ENCODE peak calls at places on chromosome 6, in five cellular contexts. One of them, this sample, is unnamed.
A peak's percentile ranks its signal among the peaks of the same experiment; 100 is the strongest.

GRCh38 chr6:6883011-6883410 is 224.8 kb upstream of the RREB1 start:
- ATAC-seq in HepG2: no peak
- ATAC-seq in GM12878: no peak
- ATAC-seq in upper lobe of left lung: no peak
- ATAC-seq in K562: no peak
- ATAC-seq in this sample: no peak

GRCh38 chr6:36603222-36604089 is 9.3 kb downstream of the SRSF3 start:
- ATAC-seq in HepG2: no peak
- ATAC-seq in K562: peak; percentile 4
- ATAC-seq in upper lobe of left lung: no peak
- ATAC-seq in GM12878: no peak
- ATAC-seq in this sample: no peak

GRCh38 chr6:31586013-31586412 is at the start of gene LST1:
- ATAC-seq in HepG2: no peak
- ATAC-seq in K562: no peak
- ATAC-seq in upper lobe of left lung: peak; percentile 48
- ATAC-seq in GM12878: no peak
- ATAC-seq in this sample: peak; percentile 17

GRCh38 chr6:169155481-169155880 is 98.2 kb downstream of the THBS2 start:
- ATAC-seq in K562: no peak
- ATAC-seq in GM12878: no peak
- ATAC-seq in HepG2: no peak
- ATAC-seq in upper lobe of left lung: no peak
- ATAC-seq in this sample: no peak

GRCh38 chr6:35181313-35181932 is 32.3 kb upstream of the SCUBE3 start:
- ATAC-seq in upper lobe of left lung: peak; percentile 58
- ATAC-seq in GM12878: no peak
- ATAC-seq in HepG2: no peak
- ATAC-seq in K562: no peak
- ATAC-seq in this sample: peak; percentile 31

GRCh38 chr6:37860226-37860839 is 40.8 kb downstream of the ZFAND3 start:
- ATAC-seq in K562: peak; percentile 79
- ATAC-seq in HepG2: peak; percentile 35
- ATAC-seq in GM12878: peak; percentile 34
- ATAC-seq in upper lobe of left lung: no peak
- ATAC-seq in this sample: no peak

GRCh38 chr6:34205466-34205865 is 31.2 kb upstream of the HMGA1 start:
- ATAC-seq in GM12878: no peak
- ATAC-seq in upper lobe of left lung: no peak
- ATAC-seq in HepG2: no peak
- ATAC-seq in K562: no peak
- ATAC-seq in this sample: no peak

GRCh38 chr6:133548409-133548808 is 307.3 kb downstream of the EYA4 start:
- ATAC-seq in K562: no peak
- ATAC-seq in HepG2: no peak
- ATAC-seq in GM12878: no peak
- ATAC-seq in upper lobe of left lung: peak; percentile 73
- ATAC-seq in this sample: peak; percentile 59

GRCh38 chr6:143457563-143458359 is 7.2 kb downstream of the PEX3 start:
- ATAC-seq in GM12878: peak; percentile 38
- ATAC-seq in upper lobe of left lung: peak; percentile 49
- ATAC-seq in HepG2: peak; percentile 57
- ATAC-seq in K562: no peak
- ATAC-seq in this sample: no peak

GRCh38 chr6:118724211-118724610 is 72.8 kb upstream of the CEP85L start:
- ATAC-seq in GM12878: peak; percentile 88
- ATAC-seq in K562: peak; percentile 54
- ATAC-seq in HepG2: no peak
- ATAC-seq in upper lobe of left lung: no peak
- ATAC-seq in this sample: no peak

GRCh38 chr6:84227044-84227433 is 404 bp downstream of the CEP162 start:
- ATAC-seq in K562: peak; percentile 24
- ATAC-seq in GM12878: peak; percentile 34
- ATAC-seq in HepG2: no peak
- ATAC-seq in upper lobe of left lung: no peak
- ATAC-seq in this sample: peak; percentile 4

GRCh38 chr6:17280138-17280537 is 1.0 kb upstream of the RBM24 start:
- ATAC-seq in HepG2: no peak
- ATAC-seq in upper lobe of left lung: no peak
- ATAC-seq in GM12878: no peak
- ATAC-seq in K562: no peak
- ATAC-seq in this sample: no peak

GRCh38 chr6:125989631-125990030 is 3.3 kb downstream of the TRMT11 start:
- ATAC-seq in K562: no peak
- ATAC-seq in upper lobe of left lung: no peak
- ATAC-seq in HepG2: peak; percentile 41
- ATAC-seq in GM12878: no peak
- ATAC-seq in this sample: no peak

GRCh38 chr6:52027699-52028098 is 59.7 kb downstream of the PKHD1 start:
- ATAC-seq in GM12878: no peak
- ATAC-seq in upper lobe of left lung: no peak
- ATAC-seq in K562: no peak
- ATAC-seq in HepG2: no peak
- ATAC-seq in this sample: no peak

GRCh38 chr6:41942045-41942851 is 640 bp upstream of the CCND3 start:
- ATAC-seq in GM12878: no peak
- ATAC-seq in K562: peak; percentile 0
- ATAC-seq in HepG2: no peak
- ATAC-seq in upper lobe of left lung: peak; percentile 2
- ATAC-seq in this sample: peak; percentile 31

GRCh38 chr6:41940759-41941279 is 789 bp downstream of the CCND3 start:
- ATAC-seq in upper lobe of left lung: peak; percentile 6
- ATAC-seq in GM12878: peak; percentile 29
- ATAC-seq in K562: peak; percentile 26
- ATAC-seq in HepG2: peak; percentile 17
- ATAC-seq in this sample: peak; percentile 9

GRCh38 chr6:41939848-41940758 is 1.5 kb downstream of the CCND3 start:
- ATAC-seq in GM12878: no peak
- ATAC-seq in K562: peak; percentile 33
- ATAC-seq in HepG2: no peak
- ATAC-seq in upper lobe of left lung: peak; percentile 17
- ATAC-seq in this sample: no peak

GRCh38 chr6:41939091-41939847 is 2.3 kb downstream of the CCND3 start:
- ATAC-seq in K562: peak; percentile 58
- ATAC-seq in HepG2: no peak
- ATAC-seq in upper lobe of left lung: peak; percentile 13
- ATAC-seq in GM12878: no peak
- ATAC-seq in this sample: no peak

DNA sequence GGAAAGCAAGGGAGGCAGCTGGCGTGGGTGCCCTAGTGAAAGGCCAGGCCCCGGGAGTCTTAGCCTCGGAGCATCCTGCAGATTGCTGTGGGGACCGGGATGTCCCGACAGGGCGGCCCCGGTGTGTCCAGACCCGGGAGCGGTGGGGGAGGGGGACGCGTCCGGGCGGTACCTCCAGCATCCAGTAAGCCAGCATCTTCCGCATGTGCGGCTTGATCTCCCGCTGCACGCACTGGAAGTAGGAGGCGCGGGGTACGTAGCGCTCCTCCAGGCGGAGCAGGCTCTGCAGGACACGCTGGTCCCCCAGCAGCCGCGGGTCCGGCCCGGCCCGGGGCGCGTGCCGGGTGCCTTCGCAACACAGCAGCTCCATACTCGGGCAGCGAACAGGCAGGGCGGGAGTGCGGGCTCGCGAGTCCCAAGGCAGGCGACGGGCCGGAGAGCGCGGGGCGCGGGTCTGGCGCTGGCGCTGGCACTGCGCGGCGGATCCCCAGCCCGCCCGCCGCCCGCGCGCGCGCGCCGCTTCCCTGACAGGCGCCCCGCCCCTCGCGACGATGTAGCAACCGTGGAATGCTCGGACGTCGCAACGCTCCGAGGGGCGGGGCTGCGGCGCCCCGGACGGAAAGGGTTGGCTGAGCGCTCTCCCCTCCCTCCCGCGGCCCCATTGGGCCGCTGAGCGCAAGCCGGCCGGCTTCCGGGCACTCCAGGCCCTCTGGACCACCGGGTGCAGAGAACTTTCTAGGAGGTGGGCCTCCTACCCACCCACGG is at the start of gene CCND3:
- ATAC-seq in HepG2: peak; percentile 86
- ATAC-seq in K562: peak; percentile 84
- ATAC-seq in GM12878: peak; percentile 94
- ATAC-seq in upper lobe of left lung: peak; percentile 92
- ATAC-seq in this sample: peak; percentile 95
- TF ChIP-seq POLR2AphosphoS5 in HepG2: peak; percentile 46
- TF ChIP-seq POLR2AphosphoS5 in K562: peak; percentile 66
- TF ChIP-seq POLR2AphosphoS5 in GM12878: peak; percentile 52
- TF ChIP-seq POLR2AphosphoS5 in upper lobe of left lung: peak; percentile 71
- TF ChIP-seq POLR2AphosphoS5 in this sample: peak; percentile 53

GRCh38 chr6:67449602-67450001 is 1185.5 kb upstream of the ADGRB3 start:
- ATAC-seq in GM12878: peak; percentile 83
- ATAC-seq in upper lobe of left lung: no peak
- ATAC-seq in HepG2: no peak
- ATAC-seq in K562: no peak
- ATAC-seq in this sample: no peak

GRCh38 chr6:67450641-67451040 is 1184.4 kb upstream of the ADGRB3 start:
- ATAC-seq in upper lobe of left lung: no peak
- ATAC-seq in HepG2: no peak
- ATAC-seq in K562: no peak
- ATAC-seq in GM12878: peak; percentile 94
- ATAC-seq in this sample: no peak

DNA sequence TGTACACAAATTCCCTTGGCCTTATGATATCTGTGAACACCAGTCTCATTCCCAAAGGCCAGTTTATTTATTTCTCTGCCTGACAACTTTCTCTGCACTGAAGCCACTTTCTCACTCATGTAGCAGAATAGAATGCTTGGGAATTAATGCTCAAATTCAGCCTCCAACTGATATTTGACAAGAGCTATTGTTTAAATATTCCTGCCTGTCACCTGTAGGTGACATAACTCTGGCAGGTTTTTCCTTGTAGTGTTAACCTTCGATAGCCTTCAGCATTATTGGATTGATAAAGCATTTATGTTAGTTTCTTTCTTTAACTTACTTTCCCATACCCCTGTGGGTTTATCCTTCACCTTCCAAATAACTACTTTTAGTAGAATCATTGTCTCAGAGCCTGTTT is 1183.2 kb upstream of the ADGRB3 start:
- ATAC-seq in K562: no peak
- ATAC-seq in HepG2: no peak
- ATAC-seq in GM12878: no peak
- ATAC-seq in upper lobe of left lung: no peak
- ATAC-seq in this sample: no peak
- TF ChIP-seq EP300 in K562: no peak
- TF ChIP-seq EP300 in HepG2: no peak
- TF ChIP-seq EP300 in GM12878: no peak
- TF ChIP-seq EP300 in upper lobe of left lung: no peak
- TF ChIP-seq EP300 in this sample: no peak

GRCh38 chr6:19465760-19466159 is 371.4 kb upstream of the ID4 start:
- ATAC-seq in K562: no peak
- ATAC-seq in HepG2: no peak
- ATAC-seq in GM12878: no peak
- ATAC-seq in upper lobe of left lung: peak; percentile 24
- ATAC-seq in this sample: peak; percentile 55
- TF ChIP-seq POLR2AphosphoS5 in K562: no peak
- TF ChIP-seq POLR2AphosphoS5 in HepG2: no peak
- TF ChIP-seq POLR2AphosphoS5 in GM12878: no peak
- TF ChIP-seq POLR2AphosphoS5 in upper lobe of left lung: no peak
- TF ChIP-seq POLR2AphosphoS5 in this sample: no peak

GRCh38 chr6:11785449-11785951 is 6.9 kb upstream of the ADTRP start:
- ATAC-seq in upper lobe of left lung: no peak
- ATAC-seq in K562: peak; percentile 53
- ATAC-seq in GM12878: peak; percentile 85
- ATAC-seq in HepG2: no peak
- ATAC-seq in this sample: no peak
- TF ChIP-seq EP300 in upper lobe of left lung: no peak
- TF ChIP-seq EP300 in K562: peak; percentile 30
- TF ChIP-seq EP300 in GM12878: no peak
- TF ChIP-seq EP300 in HepG2: no peak
- TF ChIP-seq EP300 in this sample: no peak

DNA sequence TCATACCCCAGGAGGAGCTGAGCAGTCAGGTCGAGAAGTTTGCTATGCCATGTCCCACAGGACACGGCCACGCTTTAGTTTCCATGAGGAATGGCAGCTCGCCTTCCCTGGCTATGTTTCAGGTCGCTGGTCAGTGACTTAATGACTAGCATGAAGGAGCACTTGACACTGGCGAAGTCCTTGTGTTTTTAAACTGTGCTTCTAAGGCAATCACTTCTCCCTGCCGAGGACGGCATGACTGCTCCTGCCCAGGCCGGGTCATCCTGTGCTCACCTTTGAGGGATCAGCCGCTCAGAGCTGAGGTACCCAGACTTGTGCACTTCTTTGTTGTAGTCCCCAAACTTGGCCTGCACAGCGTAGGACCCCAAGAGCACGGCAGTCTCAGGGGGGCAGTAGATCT is 34.1 kb downstream of the EZR start:
- ATAC-seq in upper lobe of left lung: no peak
- ATAC-seq in GM12878: no peak
- ATAC-seq in HepG2: no peak
- ATAC-seq in K562: no peak
- ATAC-seq in this sample: no peak
- TF ChIP-seq POLR2AphosphoS5 in upper lobe of left lung: no peak
- TF ChIP-seq POLR2AphosphoS5 in GM12878: no peak
- TF ChIP-seq POLR2AphosphoS5 in HepG2: no peak
- TF ChIP-seq POLR2AphosphoS5 in K562: no peak
- TF ChIP-seq POLR2AphosphoS5 in this sample: no peak

DNA sequence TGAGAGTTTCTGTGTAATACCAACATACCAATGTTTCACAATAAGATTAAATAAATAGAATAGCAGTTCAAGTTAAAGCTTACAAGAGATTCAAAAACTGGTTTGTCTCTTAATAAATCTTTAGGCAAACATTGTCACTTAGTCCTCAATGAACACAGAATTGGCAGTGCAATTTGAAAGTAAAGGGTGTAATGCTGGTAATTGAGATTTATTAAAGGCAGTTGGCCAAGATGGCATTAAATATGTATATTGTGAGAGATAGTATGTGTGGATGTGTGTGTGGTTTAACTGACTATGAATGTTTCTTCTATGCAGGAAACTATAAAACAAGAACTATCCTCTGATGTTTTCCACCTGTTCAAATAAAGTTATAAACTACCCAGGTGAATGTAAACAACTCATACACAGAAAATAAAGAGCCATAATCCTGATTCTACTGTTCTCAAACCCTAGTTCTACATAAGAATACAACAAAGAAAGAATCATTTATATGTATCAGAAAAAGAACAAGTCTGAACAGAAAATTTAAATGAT is 267.9 kb upstream of the PTCHD4 start:
- ATAC-seq in upper lobe of left lung: no peak
- ATAC-seq in GM12878: no peak
- ATAC-seq in K562: no peak
- ATAC-seq in HepG2: no peak
- ATAC-seq in this sample: no peak
- TF ChIP-seq EP300 in upper lobe of left lung: no peak
- TF ChIP-seq EP300 in GM12878: no peak
- TF ChIP-seq EP300 in K562: no peak
- TF ChIP-seq EP300 in HepG2: no peak
- TF ChIP-seq EP300 in this sample: no peak